ENCODE peak calls at places on chromosome 11, in four cellular contexts. F, R, P and Y are unnamed samples.

GRCh38 chr11:102932678-102933077 is 22.9 kb downstream of the MMP13 start:
- DNase-seq in P (no peak), R (no peak), F (no peak), Y (no peak)

GRCh38 chr11:9834281-9834680 is 170.4 kb downstream of the SWAP70 start:
- DNase-seq in P (no peak), R (peak; percentile 76), F (no peak), Y (no peak)

GRCh38 chr11:12213920-12214319 is 103.5 kb downstream of the MICAL2 start:
- DNase-seq in F (no peak), P (no peak), R (no peak), Y (no peak)

GRCh38 chr11:92702771-92703170 is 266.7 kb upstream of the MTNR1B start:
- DNase-seq in F (no peak), R (peak; percentile 76), P (no peak), Y (no peak)

GRCh38 chr11:113148652-113149051 is 165.7 kb upstream of the TTC12 start:
- DNase-seq in R (no peak), F (no peak), P (no peak), Y (no peak)

GRCh38 chr11:63494936-63495335 is 4.0 kb upstream of the PLAAT5 start:
- DNase-seq in F (no peak), R (no peak), P (no peak), Y (no peak)

GRCh38 chr11:975824-976223 is 50.2 kb downstream of the AP2A2 start:
- DNase-seq in R (peak; percentile 28), P (no peak), F (no peak), Y (no peak)

GRCh38 chr11:78313181-78313788 is 104.3 kb downstream of the GAB2 start:
- DNase-seq in P (no peak), R (peak; percentile 79), F (no peak), Y (no peak)

GRCh38 chr11:82719316-82719715 is 14.3 kb downstream of the FAM181B start:
- DNase-seq in F (no peak), P (no peak), R (no peak), Y (no peak)

GRCh38 chr11:56273854-56274253 is at the start of gene OR5T1:
- DNase-seq in R (no peak), F (no peak), P (no peak), Y (no peak)

GRCh38 chr11:132632641-132633124 is 899.6 kb downstream of the OPCML start:
- DNase-seq in F (no peak), R (peak; percentile 99), P (no peak), Y (no peak)

GRCh38 chr11:119193626-119194025 is 8.4 kb downstream of the NHERF4 start:
- DNase-seq in P (no peak), R (no peak), F (no peak), Y (no peak)

GRCh38 chr11:100619484-100619883 is 67.6 kb upstream of the ARHGAP42 start:
- DNase-seq in P (no peak), R (peak; percentile 56), F (no peak), Y (no peak)

GRCh38 chr11:85718991-85719807 is 33.2 kb upstream of the CCDC89 start:
- DNase-seq in P (no peak), F (no peak), R (peak; percentile 100), Y (no peak)

GRCh38 chr11:102458531-102458930 is 6.0 kb upstream of the TMEM123 start:
- DNase-seq in F (no peak), R (no peak), P (no peak), Y (no peak)

GRCh38 chr11:20688761-20689160 is 19.4 kb downstream of the NELL1 start:
- DNase-seq in P (no peak), F (no peak), R (no peak), Y (no peak)

GRCh38 chr11:82494988-82495432 is 238.7 kb downstream of the FAM181B start:
- DNase-seq in R (no peak), F (no peak), P (no peak), Y (no peak)

GRCh38 chr11:102564110-102564509 is 33.6 kb upstream of the MMP7 start:
- DNase-seq in R (peak; percentile 84), P (no peak), F (no peak), Y (no peak)

GRCh38 chr11:128521697-128522062 is 65.7 kb downstream of the ETS1 start:
- DNase-seq in R (peak; percentile 37), P (no peak), F (peak; percentile 41), Y (no peak)

GRCh38 chr11:35146074-35146521 is 7.1 kb downstream of the CD44 start:
- DNase-seq in F (peak; percentile 71), P (no peak), R (no peak), Y (peak; percentile 41)

GRCh38 chr11:62398011-62398994 is 20.5 kb upstream of the SCGB1A1 start:
- DNase-seq in P (no peak), F (no peak), R (peak; percentile 73), Y (peak; percentile 27)

GRCh38 chr11:107973641-107974040 is 35.1 kb upstream of the CUL5 start:
- DNase-seq in P (no peak), F (no peak), R (no peak), Y (no peak)

GRCh38 chr11:35491231-35491871 is 34.1 kb downstream of the PAMR1 start:
- DNase-seq in R (peak; percentile 98), P (no peak), F (no peak), Y (no peak)

GRCh38 chr11:65445101-65445603 is 22.6 kb downstream of the NEAT1 start:
- DNase-seq in P (no peak), R (peak; percentile 43), F (no peak), Y (peak; percentile 34)

GRCh38 chr11:122186439-122187080 is 70.5 kb upstream of the BLID start:
- DNase-seq in P (no peak), R (peak; percentile 98), F (no peak), Y (no peak)

GRCh38 chr11:50174189-50174588 is 141.5 kb downstream of the OR4C45 start:
- DNase-seq in P (no peak), F (no peak), R (no peak), Y (no peak)

GRCh38 chr11:19519912-19520641 is 192.6 kb upstream of the NAV2 start:
- DNase-seq in R (no peak), F (no peak), P (no peak), Y (no peak)

GRCh38 chr11:3201112-3201581 is 17.5 kb downstream of the MRGPRG start:
- DNase-seq in P (no peak), F (no peak), R (no peak), Y (peak; percentile 28)

GRCh38 chr11:108497317-108498045 is 703 bp downstream of the POGLUT3 start:
- DNase-seq in P (no peak), R (peak; percentile 99), F (peak; percentile 65), Y (peak; percentile 60)

GRCh38 chr11:46850829-46851380 is 4.8 kb upstream of the CKAP5 start:
- DNase-seq in R (no peak), P (no peak), F (no peak), Y (no peak)

GRCh38 chr11:46845440-46845739 is 690 bp downstream of the CKAP5 start:
- DNase-seq in R (no peak), P (no peak), F (no peak), Y (no peak)

GRCh38 chr11:46849631-46850030 is 3.6 kb upstream of the CKAP5 start:
- DNase-seq in R (no peak), F (no peak), P (no peak), Y (no peak)

GRCh38 chr11:46845740-46846509 is at the start of gene CKAP5:
- DNase-seq in P (peak; percentile 63), F (peak; percentile 84), R (peak; percentile 91), Y (peak; percentile 84)

GRCh38 chr11:46846510-46846830 is 390 bp upstream of the CKAP5 start:
- DNase-seq in P (no peak), F (no peak), R (no peak), Y (no peak)
- H3K27ac ChIP-seq in P (peak overlapping the region; percentile 71), F (no peak overlapping the region), R (no peak overlapping the region), Y (peak overlapping the region; percentile 76)

DNA sequence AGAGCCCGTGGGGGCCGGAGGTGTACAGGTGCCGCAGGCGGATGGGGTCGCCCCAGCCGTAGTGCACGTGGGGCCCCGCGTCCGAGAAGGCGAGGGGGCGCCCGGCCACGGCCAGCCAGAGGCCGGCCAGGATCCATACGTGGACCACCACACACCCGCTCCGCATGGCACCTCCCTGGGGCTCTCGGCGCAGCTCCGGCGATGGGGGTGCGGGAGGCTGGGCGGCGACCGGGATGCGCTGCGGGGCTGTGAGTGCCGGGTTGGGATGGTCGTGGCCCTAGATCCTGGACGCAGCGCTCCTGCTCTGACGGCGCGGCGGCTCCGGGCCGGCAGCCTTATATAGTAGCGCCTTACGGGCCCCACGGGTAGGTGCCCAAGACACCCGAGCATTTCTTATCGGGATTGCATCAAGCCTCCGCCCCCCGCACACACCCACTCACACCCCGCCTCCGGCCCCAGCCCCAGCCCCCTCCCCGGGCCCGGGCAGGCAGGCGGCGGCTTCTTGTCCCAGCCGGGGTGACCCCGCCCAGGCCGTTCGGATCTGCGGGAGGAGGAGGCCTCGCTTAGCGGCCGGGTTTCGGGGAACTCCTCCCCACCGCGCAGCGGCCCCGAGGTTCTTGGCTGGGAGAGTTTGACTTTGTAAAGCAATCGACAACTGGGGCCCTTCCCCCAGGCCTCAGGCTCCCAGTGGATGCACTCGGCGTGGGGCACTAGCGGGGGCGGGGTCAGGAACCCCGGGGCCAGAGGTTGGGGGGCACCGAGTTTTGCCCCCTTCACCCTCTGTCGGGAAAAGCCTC is at the start of gene FGF19:
- DNase-seq in R (no peak), P (no peak), F (no peak), Y (no peak)
- H3K27ac ChIP-seq in R (no peak within 1 kb of the TSS), P (no peak within 1 kb of the TSS), F (no peak within 1 kb of the TSS), Y (no peak within 1 kb of the TSS)

GRCh38 chr11:120225372-120225909 is 14.5 kb upstream of the POU2F3 start:
- DNase-seq in R (no peak), P (no peak), F (no peak), Y (peak; percentile 33)

GRCh38 chr11:120227228-120227852 is 12.6 kb upstream of the POU2F3 start:
- DNase-seq in P (no peak), F (no peak), R (no peak), Y (no peak)

GRCh38 chr11:120224872-120225371 is 14.1 kb downstream of the OAF start:
- DNase-seq in P (no peak), R (no peak), F (no peak), Y (no peak)

GRCh38 chr11:120226714-120227113 is 13.2 kb upstream of the POU2F3 start:
- DNase-seq in F (no peak), R (no peak), P (no peak), Y (no peak)

DNA sequence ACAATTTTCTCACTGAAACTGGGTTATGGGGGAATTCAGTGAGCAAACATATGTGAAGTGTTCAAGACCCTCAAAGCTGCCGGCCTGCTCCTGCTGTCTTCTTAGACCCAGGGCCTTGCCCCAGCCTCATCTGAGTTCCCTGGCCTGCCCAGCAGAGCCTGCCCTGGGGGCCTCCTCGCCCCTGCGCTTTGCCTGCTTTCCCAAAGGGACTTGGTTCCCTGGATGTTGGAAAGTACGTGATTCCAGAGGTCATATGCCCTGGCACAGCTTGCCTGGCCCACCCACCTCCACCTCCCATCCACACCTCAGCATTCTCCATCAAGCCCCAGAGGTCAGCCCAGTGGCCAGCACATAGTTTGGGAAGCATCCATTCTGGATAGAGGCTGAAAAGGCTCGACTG is 13.7 kb upstream of the POU2F3 start:
- DNase-seq in F (no peak), P (no peak), R (no peak), Y (no peak)
- H3K27ac ChIP-seq in F (no peak overlapping the region), P (no peak overlapping the region), R (no peak overlapping the region), Y (no peak overlapping the region)

DNA sequence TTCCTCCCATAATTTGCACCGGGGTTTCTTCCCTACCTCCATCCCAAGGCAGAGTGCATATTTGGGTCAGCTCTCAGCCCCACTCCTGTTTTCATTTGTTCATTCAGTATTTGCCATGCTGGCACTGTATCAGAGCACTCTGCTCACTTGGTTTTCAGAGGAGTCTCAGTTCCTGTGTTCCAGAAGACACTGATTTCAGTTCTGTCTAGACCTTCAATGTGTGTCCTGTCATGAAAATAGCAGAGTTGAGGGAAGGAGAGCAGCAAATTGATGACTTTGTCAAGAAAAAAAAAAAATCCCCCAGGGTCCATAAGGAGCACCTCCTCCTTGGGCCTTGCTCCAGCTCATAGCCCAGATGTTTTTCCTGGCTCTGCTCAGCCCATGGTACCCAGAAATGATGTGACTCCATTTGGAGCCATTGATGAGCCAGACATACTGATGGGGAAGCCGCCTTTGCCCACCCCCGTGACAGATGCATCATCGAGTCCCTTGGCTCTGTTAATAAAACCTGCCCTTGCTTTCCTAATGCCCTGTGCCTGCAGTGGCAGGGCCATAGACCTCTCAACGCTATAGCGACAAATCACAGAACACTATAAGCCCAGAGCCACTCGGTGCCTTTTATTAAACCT is 107.0 kb downstream of the PKNOX2 start:
- DNase-seq in F (no peak), P (no peak), R (no peak), Y (no peak)
- H3K27ac ChIP-seq in F (no peak overlapping the region), P (no peak overlapping the region), R (no peak overlapping the region), Y (no peak overlapping the region)